ENCODE peak calls at places on chromosome 1, in ten cellular contexts. X is stimulated activated CD8-positive, alpha-beta memory T cell treated with anti-CD3 and anti-CD28 coated beads, Interleukin-15, amount 100 ng/mL, for 24 hours; I is T1000; D is HTR-8/SVneo; O is C1 segment of cervical spinal cord; U is substantia nigra; M is H54; S is pancreas; T is kidney tubule cell; J is activated CD4-positive, alpha-beta memory T cell treated with anti-CD3 and anti-CD28 coated beads, Interleukin-2, amount 10 ng/mL, durations not matched to agents 7 days and 5 days. L is an unnamed sample.

GRCh38 chr1:202155478-202156021 is 4.9 kb downstream of the PTPN7 start:
- DNase-seq in X (no peak), U (no peak), I (no peak), D (peak), T (peak), M (no peak), J (no peak), O (no peak), S (peak), L (no peak)

GRCh38 chr1:10728595-10729410 is 67.6 kb downstream of the CASZ1 start:
- DNase-seq in I (no peak), M (no peak), S (no peak), X (no peak), O (no peak), D (no peak), U (no peak), T (no peak), J (no peak), L (no peak)

GRCh38 chr1:39142394-39143060 is 62.0 kb upstream of the MACF1 start:
- DNase-seq in I (no peak), M (no peak), U (peak), T (peak), J (no peak), X (no peak), D (no peak), O (no peak), S (peak), L (no peak)

GRCh38 chr1:8212443-8212920 is 105.4 kb upstream of the SLC45A1 start:
- DNase-seq in T (no peak), X (no peak), D (no peak), O (no peak), I (no peak), J (no peak), U (no peak), M (no peak), S (no peak), L (no peak)

GRCh38 chr1:161737625-161738024 is 12.0 kb upstream of the DUSP12 start:
- DNase-seq in D (no peak), U (no peak), O (no peak), M (no peak), X (no peak), J (no peak), T (no peak), S (no peak), I (no peak), L (no peak)

GRCh38 chr1:30315185-30315960 is 408.0 kb downstream of the MATN1 start:
- DNase-seq in U (no peak), S (no peak), J (peak), M (no peak), I (no peak), O (no peak), D (no peak), X (no peak), T (peak), L (peak)

GRCh38 chr1:183161391-183161790 is 24.7 kb upstream of the LAMC2 start:
- DNase-seq in S (no peak), D (no peak), J (no peak), X (no peak), M (no peak), I (no peak), T (peak), U (no peak), O (no peak), L (no peak)

GRCh38 chr1:3863231-3863935 is 6.1 kb downstream of the DFFB start:
- DNase-seq in J (no peak), U (no peak), X (no peak), T (no peak), I (no peak), O (peak), M (no peak), D (no peak), S (no peak), L (no peak)

GRCh38 chr1:228944991-228945390 is 209.7 kb downstream of the RHOU start:
- DNase-seq in O (no peak), S (no peak), T (no peak), X (no peak), M (no peak), U (no peak), I (no peak), J (no peak), D (no peak), L (no peak)

GRCh38 chr1:202765726-202766125 is 42.5 kb downstream of the KDM5B start:
- DNase-seq in O (no peak), M (no peak), T (no peak), I (no peak), D (no peak), S (no peak), U (no peak), X (no peak), J (no peak), L (no peak)

GRCh38 chr1:155005076-155005971 is 2.7 kb downstream of the ZBTB7B start:
- DNase-seq in D (no peak), O (peak), M (peak), J (peak), U (peak), I (no peak), X (no peak), T (peak), S (peak), L (peak)

L was measured in activated CD8-positive, alpha-beta memory T cell treated with anti-CD3 and anti-CD28 coated beads, Interleukin-2, amount 50 U/mL, for 48 hours.